ENCODE peak calls at places on chromosomes 5 and 9, in nine cellular contexts. One of them, this sample, is unnamed.

GRCh38 chr9:89179535-89179919 is 909 bp upstream of the SHC3 start:
- DNase-seq in fibroblast of pulmonary artery: peak; percentile 70
- DNase-seq in right lobe of liver: no peak
- DNase-seq in astrocyte of the spinal cord: peak; percentile 58
- DNase-seq in psoas muscle: no peak
- DNase-seq in AG04450: no peak
- DNase-seq in cardiac muscle cell: peak; percentile 72
- DNase-seq in CD4-positive, alpha-beta T cell: no peak
- DNase-seq in cardiac fibroblast: peak; percentile 65
- DNase-seq in this sample: no peak

GRCh38 chr5:170474489-170475266 is 29.1 kb upstream of the KCNIP1 start:
- DNase-seq in cardiac muscle cell: no peak
- DNase-seq in astrocyte of the spinal cord: no peak
- DNase-seq in cardiac fibroblast: no peak
- DNase-seq in right lobe of liver: no peak
- DNase-seq in psoas muscle: no peak
- DNase-seq in fibroblast of pulmonary artery: no peak
- DNase-seq in CD4-positive, alpha-beta T cell: no peak
- DNase-seq in AG04450: no peak
- DNase-seq in this sample: no peak

GRCh38 chr9:135584934-135585333 is 23.4 kb downstream of the PAEP start:
- DNase-seq in cardiac muscle cell: peak; percentile 65
- DNase-seq in right lobe of liver: peak; percentile 19
- DNase-seq in CD4-positive, alpha-beta T cell: no peak
- DNase-seq in AG04450: no peak
- DNase-seq in cardiac fibroblast: peak; percentile 36
- DNase-seq in psoas muscle: peak; percentile 32
- DNase-seq in fibroblast of pulmonary artery: peak; percentile 58
- DNase-seq in astrocyte of the spinal cord: no peak
- DNase-seq in this sample: no peak

GRCh38 chr9:96550659-96551058 is 69.0 kb downstream of the CDC14B start:
- DNase-seq in AG04450: no peak
- DNase-seq in cardiac fibroblast: no peak
- DNase-seq in psoas muscle: no peak
- DNase-seq in astrocyte of the spinal cord: no peak
- DNase-seq in CD4-positive, alpha-beta T cell: no peak
- DNase-seq in cardiac muscle cell: no peak
- DNase-seq in fibroblast of pulmonary artery: no peak
- DNase-seq in right lobe of liver: no peak
- DNase-seq in this sample: no peak

GRCh38 chr9:88726803-88727202 is 191.8 kb downstream of the NXNL2 start:
- DNase-seq in right lobe of liver: no peak
- DNase-seq in cardiac fibroblast: no peak
- DNase-seq in astrocyte of the spinal cord: no peak
- DNase-seq in fibroblast of pulmonary artery: no peak
- DNase-seq in cardiac muscle cell: no peak
- DNase-seq in CD4-positive, alpha-beta T cell: no peak
- DNase-seq in psoas muscle: no peak
- DNase-seq in AG04450: no peak
- DNase-seq in this sample: no peak

GRCh38 chr9:100602302-100602930 is 24.5 kb downstream of the CAVIN4 start:
- DNase-seq in AG04450: no peak
- DNase-seq in cardiac fibroblast: peak; percentile 74
- DNase-seq in cardiac muscle cell: peak; percentile 65
- DNase-seq in fibroblast of pulmonary artery: peak; percentile 70
- DNase-seq in CD4-positive, alpha-beta T cell: no peak
- DNase-seq in psoas muscle: no peak
- DNase-seq in right lobe of liver: no peak
- DNase-seq in astrocyte of the spinal cord: peak; percentile 61
- DNase-seq in this sample: peak; percentile 45

GRCh38 chr9:133960568-133961129 is 31.5 kb downstream of the VAV2 start:
- DNase-seq in cardiac fibroblast: no peak
- DNase-seq in psoas muscle: peak; percentile 54
- DNase-seq in CD4-positive, alpha-beta T cell: no peak
- DNase-seq in fibroblast of pulmonary artery: peak; percentile 46
- DNase-seq in astrocyte of the spinal cord: no peak
- DNase-seq in right lobe of liver: no peak
- DNase-seq in AG04450: no peak
- DNase-seq in cardiac muscle cell: peak; percentile 48
- DNase-seq in this sample: peak; percentile 78

GRCh38 chr5:110034076-110034475 is 344.3 kb downstream of the MAN2A1 start:
- DNase-seq in cardiac fibroblast: no peak
- DNase-seq in psoas muscle: no peak
- DNase-seq in AG04450: no peak
- DNase-seq in CD4-positive, alpha-beta T cell: no peak
- DNase-seq in cardiac muscle cell: no peak
- DNase-seq in fibroblast of pulmonary artery: no peak
- DNase-seq in astrocyte of the spinal cord: no peak
- DNase-seq in right lobe of liver: no peak
- DNase-seq in this sample: no peak

GRCh38 chr9:85377751-85378289 is 363.9 kb downstream of the AGTPBP1 start:
- DNase-seq in CD4-positive, alpha-beta T cell: no peak
- DNase-seq in psoas muscle: no peak
- DNase-seq in cardiac fibroblast: no peak
- DNase-seq in AG04450: no peak
- DNase-seq in astrocyte of the spinal cord: peak; percentile 56
- DNase-seq in cardiac muscle cell: no peak
- DNase-seq in fibroblast of pulmonary artery: no peak
- DNase-seq in right lobe of liver: no peak
- DNase-seq in this sample: no peak

GRCh38 chr5:118553662-118554061 is 434.7 kb downstream of the DTWD2 start:
- DNase-seq in cardiac muscle cell: peak; percentile 92
- DNase-seq in astrocyte of the spinal cord: peak; percentile 90
- DNase-seq in CD4-positive, alpha-beta T cell: no peak
- DNase-seq in right lobe of liver: no peak
- DNase-seq in AG04450: no peak
- DNase-seq in fibroblast of pulmonary artery: peak; percentile 53
- DNase-seq in cardiac fibroblast: peak; percentile 52
- DNase-seq in psoas muscle: peak; percentile 64
- DNase-seq in this sample: no peak

GRCh38 chr9:5453673-5454072 is 3.3 kb downstream of the CD274 start:
- DNase-seq in psoas muscle: no peak
- DNase-seq in astrocyte of the spinal cord: no peak
- DNase-seq in cardiac fibroblast: no peak
- DNase-seq in fibroblast of pulmonary artery: no peak
- DNase-seq in CD4-positive, alpha-beta T cell: no peak
- DNase-seq in AG04450: no peak
- DNase-seq in right lobe of liver: no peak
- DNase-seq in cardiac muscle cell: peak; percentile 32
- DNase-seq in this sample: no peak

GRCh38 chr5:157518963-157519362 is 56.6 kb downstream of the ADAM19 start:
- DNase-seq in fibroblast of pulmonary artery: no peak
- DNase-seq in AG04450: no peak
- DNase-seq in cardiac fibroblast: no peak
- DNase-seq in right lobe of liver: no peak
- DNase-seq in astrocyte of the spinal cord: no peak
- DNase-seq in psoas muscle: no peak
- DNase-seq in CD4-positive, alpha-beta T cell: no peak
- DNase-seq in cardiac muscle cell: no peak
- DNase-seq in this sample: no peak

GRCh38 chr9:104094534-104095020 is 468 bp downstream of the SMC2 start:
- DNase-seq in AG04450: no peak
- DNase-seq in cardiac fibroblast: peak; percentile 28
- DNase-seq in CD4-positive, alpha-beta T cell: no peak
- DNase-seq in right lobe of liver: no peak
- DNase-seq in fibroblast of pulmonary artery: no peak
- DNase-seq in astrocyte of the spinal cord: no peak
- DNase-seq in cardiac muscle cell: no peak
- DNase-seq in psoas muscle: no peak
- DNase-seq in this sample: peak; percentile 89

GRCh38 chr5:150764530-150764929 is 5.7 kb upstream of the DCTN4 start:
- DNase-seq in cardiac muscle cell: no peak
- DNase-seq in CD4-positive, alpha-beta T cell: no peak
- DNase-seq in right lobe of liver: no peak
- DNase-seq in fibroblast of pulmonary artery: no peak
- DNase-seq in AG04450: no peak
- DNase-seq in psoas muscle: no peak
- DNase-seq in astrocyte of the spinal cord: no peak
- DNase-seq in cardiac fibroblast: no peak
- DNase-seq in this sample: no peak

DNA sequence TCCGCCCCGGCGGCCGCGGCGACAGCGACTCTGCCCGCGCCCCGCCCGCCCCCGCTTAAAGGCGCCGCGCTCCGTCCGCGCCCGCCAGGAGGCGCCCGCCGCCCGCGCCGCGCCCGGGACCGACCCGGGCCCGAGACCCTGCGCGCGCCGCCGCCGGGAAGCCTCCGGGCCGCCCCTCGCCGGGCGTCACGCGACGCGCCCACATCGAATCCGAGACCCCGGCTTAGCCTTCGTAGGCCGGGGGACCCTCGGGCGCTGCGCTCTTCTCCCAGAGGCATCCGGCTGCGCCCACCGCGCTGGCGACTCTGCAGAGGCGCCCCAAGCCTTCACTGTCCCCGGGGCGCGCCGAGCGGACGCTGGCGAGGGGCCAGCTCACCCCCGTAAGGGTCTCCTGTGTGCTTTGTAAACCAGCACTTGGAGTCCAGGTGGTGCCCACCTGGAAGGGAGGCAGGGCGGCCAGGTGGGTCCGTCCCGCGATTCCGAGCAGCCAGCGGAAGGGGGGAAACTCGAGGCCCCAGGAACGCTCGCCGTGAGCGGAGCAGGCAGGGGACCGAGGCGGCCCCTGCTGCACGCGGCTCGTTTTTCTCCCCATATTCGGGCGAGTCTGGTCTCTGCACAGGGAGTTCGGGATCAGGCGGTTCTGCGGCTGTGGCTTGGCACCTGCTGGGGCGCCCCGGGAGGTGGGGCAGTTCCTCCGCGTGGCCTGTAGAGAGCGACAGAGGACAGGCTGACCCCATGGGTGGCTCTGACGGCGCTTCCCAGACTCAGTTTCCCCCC is 432 bp upstream of the ABCA2 start:
- DNase-seq in fibroblast of pulmonary artery: peak; percentile 21
- DNase-seq in astrocyte of the spinal cord: no peak
- DNase-seq in psoas muscle: peak; percentile 79
- DNase-seq in cardiac muscle cell: peak; percentile 30
- DNase-seq in cardiac fibroblast: peak; percentile 26
- DNase-seq in AG04450: no peak
- DNase-seq in right lobe of liver: peak; percentile 79
- DNase-seq in CD4-positive, alpha-beta T cell: no peak
- DNase-seq in this sample: peak; percentile 95
- TF ChIP-seq CTCF in fibroblast of pulmonary artery: peak; percentile 30
- TF ChIP-seq CTCF in astrocyte of the spinal cord: peak; percentile 48
- TF ChIP-seq CTCF in psoas muscle: peak; percentile 29
- TF ChIP-seq CTCF in cardiac muscle cell: peak; percentile 19
- TF ChIP-seq CTCF in cardiac fibroblast: peak; percentile 56
- TF ChIP-seq CTCF in AG04450: peak; percentile 29
- TF ChIP-seq CTCF in right lobe of liver: peak; percentile 58
- TF ChIP-seq CTCF in CD4-positive, alpha-beta T cell: no peak
- TF ChIP-seq CTCF in this sample: peak; percentile 63

GRCh38 chr5:148107608-148108007 is 43.8 kb downstream of the SPINK5 start:
- DNase-seq in AG04450: no peak
- DNase-seq in fibroblast of pulmonary artery: no peak
- DNase-seq in cardiac muscle cell: no peak
- DNase-seq in cardiac fibroblast: no peak
- DNase-seq in psoas muscle: no peak
- DNase-seq in right lobe of liver: no peak
- DNase-seq in astrocyte of the spinal cord: no peak
- DNase-seq in CD4-positive, alpha-beta T cell: no peak
- DNase-seq in this sample: no peak
- TF ChIP-seq CTCF in AG04450: no peak
- TF ChIP-seq CTCF in fibroblast of pulmonary artery: no peak
- TF ChIP-seq CTCF in cardiac muscle cell: no peak
- TF ChIP-seq CTCF in cardiac fibroblast: no peak
- TF ChIP-seq CTCF in psoas muscle: no peak
- TF ChIP-seq CTCF in right lobe of liver: peak; percentile 35
- TF ChIP-seq CTCF in astrocyte of the spinal cord: no peak
- TF ChIP-seq CTCF in CD4-positive, alpha-beta T cell: no peak
- TF ChIP-seq CTCF in this sample: no peak

GRCh38 chr9:20529837-20530236 is 92.5 kb downstream of the MLLT3 start:
- DNase-seq in CD4-positive, alpha-beta T cell: no peak
- DNase-seq in right lobe of liver: no peak
- DNase-seq in psoas muscle: no peak
- DNase-seq in cardiac fibroblast: no peak
- DNase-seq in cardiac muscle cell: no peak
- DNase-seq in AG04450: no peak
- DNase-seq in fibroblast of pulmonary artery: no peak
- DNase-seq in astrocyte of the spinal cord: no peak
- DNase-seq in this sample: no peak

GRCh38 chr9:20528253-20528652 is 94.0 kb downstream of the MLLT3 start:
- DNase-seq in psoas muscle: no peak
- DNase-seq in right lobe of liver: no peak
- DNase-seq in AG04450: no peak
- DNase-seq in astrocyte of the spinal cord: no peak
- DNase-seq in fibroblast of pulmonary artery: no peak
- DNase-seq in cardiac muscle cell: no peak
- DNase-seq in CD4-positive, alpha-beta T cell: no peak
- DNase-seq in cardiac fibroblast: no peak
- DNase-seq in this sample: no peak

GRCh38 chr9:20526500-20527319 is 95.6 kb downstream of the MLLT3 start:
- DNase-seq in psoas muscle: no peak
- DNase-seq in astrocyte of the spinal cord: peak; percentile 43
- DNase-seq in CD4-positive, alpha-beta T cell: no peak
- DNase-seq in cardiac fibroblast: peak; percentile 53
- DNase-seq in AG04450: peak; percentile 4
- DNase-seq in fibroblast of pulmonary artery: peak; percentile 27
- DNase-seq in right lobe of liver: no peak
- DNase-seq in cardiac muscle cell: peak; percentile 21
- DNase-seq in this sample: no peak

DNA sequence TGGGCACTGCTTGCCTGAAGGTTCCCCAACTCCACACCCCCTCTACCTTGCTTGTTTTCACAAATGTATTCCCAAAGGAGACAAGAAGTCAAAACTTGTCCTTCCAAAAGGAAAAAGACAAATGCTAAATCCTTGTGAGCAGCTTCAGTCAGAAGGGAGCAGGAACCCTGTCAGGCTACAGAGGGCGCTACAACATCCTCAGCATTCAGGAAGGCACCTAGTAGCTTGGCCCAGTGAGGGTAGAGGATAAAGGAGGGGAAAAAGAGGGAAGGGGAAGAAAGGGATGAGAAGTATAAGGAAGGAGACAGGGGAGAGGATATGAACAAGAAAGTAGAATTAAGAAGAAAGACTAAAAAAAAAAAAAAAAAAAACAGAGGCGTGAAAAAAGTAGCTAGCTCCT is 97.5 kb downstream of the MLLT3 start:
- DNase-seq in fibroblast of pulmonary artery: no peak
- DNase-seq in CD4-positive, alpha-beta T cell: no peak
- DNase-seq in cardiac muscle cell: no peak
- DNase-seq in right lobe of liver: no peak
- DNase-seq in astrocyte of the spinal cord: no peak
- DNase-seq in cardiac fibroblast: peak; percentile 20
- DNase-seq in AG04450: no peak
- DNase-seq in psoas muscle: no peak
- DNase-seq in this sample: no peak
- TF ChIP-seq CTCF in fibroblast of pulmonary artery: peak; percentile 29
- TF ChIP-seq CTCF in CD4-positive, alpha-beta T cell: no peak
- TF ChIP-seq CTCF in cardiac muscle cell: peak; percentile 31
- TF ChIP-seq CTCF in right lobe of liver: no peak
- TF ChIP-seq CTCF in astrocyte of the spinal cord: peak; percentile 41
- TF ChIP-seq CTCF in cardiac fibroblast: peak; percentile 39
- TF ChIP-seq CTCF in AG04450: peak; percentile 22
- TF ChIP-seq CTCF in psoas muscle: no peak
- TF ChIP-seq CTCF in this sample: no peak

GRCh38 chr5:76166886-76167576 is 83.8 kb downstream of the SV2C start:
- DNase-seq in fibroblast of pulmonary artery: no peak
- DNase-seq in psoas muscle: no peak
- DNase-seq in AG04450: no peak
- DNase-seq in astrocyte of the spinal cord: no peak
- DNase-seq in right lobe of liver: no peak
- DNase-seq in cardiac muscle cell: no peak
- DNase-seq in cardiac fibroblast: no peak
- DNase-seq in CD4-positive, alpha-beta T cell: no peak
- DNase-seq in this sample: no peak
- TF ChIP-seq CTCF in fibroblast of pulmonary artery: no peak
- TF ChIP-seq CTCF in psoas muscle: no peak
- TF ChIP-seq CTCF in AG04450: no peak
- TF ChIP-seq CTCF in astrocyte of the spinal cord: no peak
- TF ChIP-seq CTCF in right lobe of liver: no peak
- TF ChIP-seq CTCF in cardiac muscle cell: no peak
- TF ChIP-seq CTCF in cardiac fibroblast: no peak
- TF ChIP-seq CTCF in CD4-positive, alpha-beta T cell: no peak
- TF ChIP-seq CTCF in this sample: no peak

GRCh38 chr5:174837919-174838902 is 113.8 kb downstream of the MSX2 start:
- DNase-seq in CD4-positive, alpha-beta T cell: no peak
- DNase-seq in fibroblast of pulmonary artery: peak; percentile 36
- DNase-seq in right lobe of liver: no peak
- DNase-seq in AG04450: no peak
- DNase-seq in psoas muscle: peak; percentile 61
- DNase-seq in astrocyte of the spinal cord: peak; percentile 23
- DNase-seq in cardiac fibroblast: peak; percentile 55
- DNase-seq in cardiac muscle cell: peak; percentile 75
- DNase-seq in this sample: no peak
- TF ChIP-seq CTCF in CD4-positive, alpha-beta T cell: no peak
- TF ChIP-seq CTCF in fibroblast of pulmonary artery: no peak
- TF ChIP-seq CTCF in right lobe of liver: peak; percentile 26
- TF ChIP-seq CTCF in AG04450: peak; percentile 3
- TF ChIP-seq CTCF in psoas muscle: peak; percentile 10
- TF ChIP-seq CTCF in astrocyte of the spinal cord: no peak
- TF ChIP-seq CTCF in cardiac fibroblast: no peak
- TF ChIP-seq CTCF in cardiac muscle cell: peak; percentile 26
- TF ChIP-seq CTCF in this sample: no peak

This sample was measured in upper lobe of left lung.